ENCODE peak calls at places on chromosomes 5 and 9, in eight cellular contexts. One of them, this sample, is unnamed.

GRCh38 chr9:134059661-134060395 is 8.0 kb downstream of the BRD3 start:
- DNase-seq in substantia nigra: no peak
- DNase-seq in ELR: peak
- DNase-seq in colonic mucosa: no peak
- DNase-seq in LHCN-M2: no peak
- DNase-seq in NCI-H1105 treated with DMSO at 0.1 percent for 48 hours: no peak
- DNase-seq in SK-MEL-5: no peak
- DNase-seq in NCI-H524: no peak
- DNase-seq in this sample: no peak

GRCh38 chr5:137091473-137091872 is 407.7 kb downstream of the SPOCK1 start:
- DNase-seq in ELR: no peak
- DNase-seq in colonic mucosa: no peak
- DNase-seq in NCI-H524: no peak
- DNase-seq in SK-MEL-5: no peak
- DNase-seq in substantia nigra: peak
- DNase-seq in LHCN-M2: no peak
- DNase-seq in NCI-H1105 treated with DMSO at 0.1 percent for 48 hours: peak
- DNase-seq in this sample: peak

GRCh38 chr9:34954225-34954624 is 3.9 kb upstream of the PHF24 start:
- DNase-seq in ELR: no peak
- DNase-seq in colonic mucosa: no peak
- DNase-seq in NCI-H1105 treated with DMSO at 0.1 percent for 48 hours: no peak
- DNase-seq in LHCN-M2: no peak
- DNase-seq in NCI-H524: no peak
- DNase-seq in SK-MEL-5: peak
- DNase-seq in substantia nigra: no peak
- DNase-seq in this sample: no peak

GRCh38 chr5:177301503-177302165 is 1.9 kb downstream of the RAB24 start:
- DNase-seq in LHCN-M2: no peak
- DNase-seq in colonic mucosa: peak
- DNase-seq in NCI-H524: no peak
- DNase-seq in NCI-H1105 treated with DMSO at 0.1 percent for 48 hours: peak
- DNase-seq in SK-MEL-5: no peak
- DNase-seq in substantia nigra: no peak
- DNase-seq in ELR: peak
- DNase-seq in this sample: peak

GRCh38 chr5:20536339-20536738 is 548.3 kb upstream of the CDH18 start:
- DNase-seq in colonic mucosa: no peak
- DNase-seq in NCI-H524: no peak
- DNase-seq in substantia nigra: no peak
- DNase-seq in SK-MEL-5: no peak
- DNase-seq in LHCN-M2: no peak
- DNase-seq in NCI-H1105 treated with DMSO at 0.1 percent for 48 hours: no peak
- DNase-seq in ELR: no peak
- DNase-seq in this sample: no peak

GRCh38 chr5:82073179-82073578 is 101.4 kb downstream of the ATG10 start:
- DNase-seq in NCI-H524: peak
- DNase-seq in colonic mucosa: no peak
- DNase-seq in SK-MEL-5: no peak
- DNase-seq in substantia nigra: no peak
- DNase-seq in NCI-H1105 treated with DMSO at 0.1 percent for 48 hours: no peak
- DNase-seq in ELR: peak
- DNase-seq in LHCN-M2: peak
- DNase-seq in this sample: no peak

GRCh38 chr5:170681013-170681433 is 102.5 kb upstream of the GABRP start:
- DNase-seq in colonic mucosa: no peak
- DNase-seq in NCI-H1105 treated with DMSO at 0.1 percent for 48 hours: no peak
- DNase-seq in NCI-H524: no peak
- DNase-seq in substantia nigra: no peak
- DNase-seq in LHCN-M2: no peak
- DNase-seq in ELR: peak
- DNase-seq in SK-MEL-5: peak
- DNase-seq in this sample: no peak

GRCh38 chr5:418681-419121 is 24.3 kb upstream of the EXOC3 start:
- DNase-seq in colonic mucosa: no peak
- DNase-seq in substantia nigra: no peak
- DNase-seq in ELR: peak
- DNase-seq in LHCN-M2: peak
- DNase-seq in NCI-H1105 treated with DMSO at 0.1 percent for 48 hours: no peak
- DNase-seq in NCI-H524: no peak
- DNase-seq in SK-MEL-5: no peak
- DNase-seq in this sample: peak

GRCh38 chr5:77642915-77643653 is 4.6 kb upstream of the OTP start:
- DNase-seq in ELR: no peak
- DNase-seq in SK-MEL-5: no peak
- DNase-seq in NCI-H1105 treated with DMSO at 0.1 percent for 48 hours: no peak
- DNase-seq in NCI-H524: no peak
- DNase-seq in colonic mucosa: no peak
- DNase-seq in substantia nigra: no peak
- DNase-seq in LHCN-M2: no peak
- DNase-seq in this sample: no peak

GRCh38 chr5:159442210-159442850 is 112.0 kb upstream of the IL12B start:
- DNase-seq in ELR: no peak
- DNase-seq in LHCN-M2: peak
- DNase-seq in NCI-H1105 treated with DMSO at 0.1 percent for 48 hours: no peak
- DNase-seq in SK-MEL-5: no peak
- DNase-seq in colonic mucosa: peak
- DNase-seq in substantia nigra: no peak
- DNase-seq in NCI-H524: peak
- DNase-seq in this sample: no peak

GRCh38 chr9:131840220-131840619 is 100.3 kb upstream of the RAPGEF1 start:
- DNase-seq in colonic mucosa: no peak
- DNase-seq in SK-MEL-5: no peak
- DNase-seq in ELR: no peak
- DNase-seq in NCI-H1105 treated with DMSO at 0.1 percent for 48 hours: no peak
- DNase-seq in LHCN-M2: no peak
- DNase-seq in substantia nigra: no peak
- DNase-seq in NCI-H524: no peak
- DNase-seq in this sample: no peak

GRCh38 chr9:13648676-13649075 is 369.2 kb upstream of the MPDZ start:
- DNase-seq in NCI-H1105 treated with DMSO at 0.1 percent for 48 hours: peak
- DNase-seq in colonic mucosa: no peak
- DNase-seq in substantia nigra: no peak
- DNase-seq in SK-MEL-5: no peak
- DNase-seq in NCI-H524: no peak
- DNase-seq in ELR: peak
- DNase-seq in LHCN-M2: no peak
- DNase-seq in this sample: peak

GRCh38 chr5:133287500-133287899 is 235.7 kb downstream of the HSPA4 start:
- DNase-seq in ELR: peak
- DNase-seq in SK-MEL-5: peak
- DNase-seq in NCI-H1105 treated with DMSO at 0.1 percent for 48 hours: no peak
- DNase-seq in colonic mucosa: peak
- DNase-seq in LHCN-M2: peak
- DNase-seq in NCI-H524: no peak
- DNase-seq in substantia nigra: no peak
- DNase-seq in this sample: no peak

This sample was measured in NCI-H345.